ENCODE peak calls at places on chromosomes 16 and 17, in eight cellular contexts. Q, D, G, W, J, U, H and C are unnamed samples.

GRCh38 chr17:45123930-45124796 is 8.2 kb downstream of the PLCD3 start:
- DNase-seq in Q (peak), D (peak), G (no peak), W (no peak), J (no peak), U (peak), H (peak), C (peak)

GRCh38 chr16:642189-643049 is 791 bp downstream of the MCRIP2 start:
- DNase-seq in Q (peak), D (peak), G (no peak), W (peak), J (peak), U (no peak), H (no peak), C (peak)

GRCh38 chr16:12100124-12100647 is 123.7 kb downstream of the SNX29 start:
- DNase-seq in Q (no peak), D (no peak), G (no peak), W (no peak), J (no peak), U (no peak), H (no peak), C (no peak)

GRCh38 chr17:8029121-8029520 is 9.7 kb upstream of the ALOX15B start:
- DNase-seq in Q (no peak), D (peak), G (no peak), W (no peak), J (no peak), U (no peak), H (no peak), C (no peak)

GRCh38 chr17:80460286-80460881 is 16.0 kb downstream of the NPTX1 start:
- DNase-seq in Q (no peak), D (peak), G (no peak), W (no peak), J (no peak), U (no peak), H (no peak), C (no peak)

GRCh38 chr16:23974223-23974622 is 138.4 kb downstream of the PRKCB start:
- DNase-seq in Q (no peak), D (no peak), G (peak), W (no peak), J (no peak), U (no peak), H (no peak), C (no peak)

GRCh38 chr17:49556183-49556943 is 19.3 kb upstream of the NXPH3 start:
- DNase-seq in Q (peak), D (peak), G (peak), W (peak), J (peak), U (no peak), H (peak), C (peak)

GRCh38 chr16:86092586-86093480 is 193.9 kb downstream of the IRF8 start:
- DNase-seq in Q (no peak), D (no peak), G (no peak), W (no peak), J (no peak), U (no peak), H (no peak), C (no peak)

GRCh38 chr17:3890082-3890892 is 2.6 kb downstream of the CAMKK1 start:
- DNase-seq in Q (no peak), D (peak), G (no peak), W (peak), J (no peak), U (peak), H (peak), C (peak)

GRCh38 chr16:593807-594206 is 3.9 kb downstream of the RAB40C start:
- DNase-seq in Q (no peak), D (no peak), G (no peak), W (no peak), J (no peak), U (no peak), H (no peak), C (no peak)

GRCh38 chr17:80021600-80021999 is 14.1 kb downstream of the TBC1D16 start:
- DNase-seq in Q (no peak), D (no peak), G (no peak), W (no peak), J (no peak), U (no peak), H (no peak), C (no peak)

GRCh38 chr17:76467366-76467765 is at the start of gene AANAT:
- DNase-seq in Q (no peak), D (no peak), G (no peak), W (no peak), J (no peak), U (no peak), H (no peak), C (peak)

GRCh38 chr17:44119062-44119461 is 4.4 kb downstream of the HDAC5 start:
- DNase-seq in Q (no peak), D (no peak), G (no peak), W (no peak), J (no peak), U (no peak), H (no peak), C (no peak)

GRCh38 chr17:2274414-2274813 is 29.2 kb downstream of the SMG6 start:
- DNase-seq in Q (no peak), D (no peak), G (no peak), W (no peak), J (no peak), U (no peak), H (no peak), C (no peak)

GRCh38 chr16:82382521-82382920 is 212.5 kb upstream of the MPHOSPH6 start:
- DNase-seq in Q (no peak), D (no peak), G (no peak), W (no peak), J (no peak), U (no peak), H (no peak), C (no peak)

GRCh38 chr16:82504811-82505210 is 122.0 kb upstream of the CDH13 start:
- DNase-seq in Q (no peak), D (no peak), G (no peak), W (no peak), J (no peak), U (no peak), H (no peak), C (no peak)

GRCh38 chr16:57640612-57641011 is 12.2 kb downstream of the ADGRG1 start:
- DNase-seq in Q (no peak), D (no peak), G (no peak), W (no peak), J (no peak), U (no peak), H (no peak), C (no peak)

GRCh38 chr16:89598199-89598598 is 15.2 kb upstream of the DPEP1 start:
- DNase-seq in Q (no peak), D (peak), G (peak), W (no peak), J (no peak), U (no peak), H (no peak), C (no peak)

GRCh38 chr17:40443196-40443987 is at the start of gene IGFBP4:
- DNase-seq in Q (peak), D (peak), G (peak), W (peak), J (peak), U (peak), H (peak), C (peak)

GRCh38 chr16:49461517-49461951 is 87.9 kb downstream of the C16orf78 start:
- DNase-seq in Q (no peak), D (no peak), G (no peak), W (no peak), J (no peak), U (no peak), H (no peak), C (no peak)

GRCh38 chr17:17341452-17341851 is 38.3 kb downstream of the NT5M start:
- DNase-seq in Q (no peak), D (no peak), G (no peak), W (no peak), J (no peak), U (no peak), H (no peak), C (peak)

GRCh38 chr17:76446449-76447231 is 6.3 kb downstream of the UBE2O start:
- DNase-seq in Q (no peak), D (peak), G (no peak), W (no peak), J (no peak), U (no peak), H (peak), C (no peak)

GRCh38 chr17:9266031-9266680 is 244.8 kb downstream of the NTN1 start:
- DNase-seq in Q (no peak), D (no peak), G (no peak), W (no peak), J (no peak), U (no peak), H (no peak), C (no peak)

GRCh38 chr17:1896243-1897163 is 66.7 kb downstream of the RPA1 start:
- DNase-seq in Q (no peak), D (no peak), G (no peak), W (no peak), J (no peak), U (no peak), H (no peak), C (no peak)

GRCh38 chr16:55703003-55704001 is 47.5 kb downstream of the SLC6A2 start:
- DNase-seq in Q (no peak), D (peak), G (peak), W (peak), J (no peak), U (peak), H (peak), C (no peak)

GRCh38 chr17:44792276-44792675 is 33.5 kb downstream of the ADAM11 start:
- DNase-seq in Q (no peak), D (no peak), G (no peak), W (no peak), J (no peak), U (no peak), H (no peak), C (no peak)

GRCh38 chr17:80856863-80857488 is 134.7 kb upstream of the CHMP6 start:
- DNase-seq in Q (no peak), D (no peak), G (no peak), W (no peak), J (no peak), U (no peak), H (no peak), C (no peak)

GRCh38 chr17:82213251-82214011 is 789 bp upstream of the CCDC57 start:
- DNase-seq in Q (no peak), D (peak), G (peak), W (peak), J (peak), U (no peak), H (peak), C (no peak)

GRCh38 chr17:82647593-82648164 is 565 bp downstream of the WDR45B start:
- DNase-seq in Q (no peak), D (peak), G (peak), W (no peak), J (peak), U (no peak), H (peak), C (peak)

GRCh38 chr16:85350973-85351372 is 238.7 kb upstream of the CIBAR2 start:
- DNase-seq in Q (no peak), D (peak), G (no peak), W (peak), J (no peak), U (peak), H (peak), C (peak)

GRCh38 chr17:77217136-77217535 is 76.4 kb downstream of the SEC14L1 start:
- DNase-seq in Q (no peak), D (no peak), G (no peak), W (no peak), J (no peak), U (no peak), H (no peak), C (no peak)

GRCh38 chr17:8724451-8724850 is 20.2 kb downstream of the CCDC42 start:
- DNase-seq in Q (no peak), D (no peak), G (no peak), W (no peak), J (no peak), U (no peak), H (no peak), C (no peak)

GRCh38 chr16:86307518-86307903 is 202.8 kb upstream of the FOXF1 start:
- DNase-seq in Q (no peak), D (no peak), G (no peak), W (no peak), J (no peak), U (no peak), H (no peak), C (no peak)

GRCh38 chr16:75392911-75393310 is 40.4 kb downstream of the CFDP1 start:
- DNase-seq in Q (no peak), D (no peak), G (no peak), W (no peak), J (no peak), U (no peak), H (no peak), C (no peak)

GRCh38 chr16:73047536-73048291 is at the start of gene ZFHX3:
- DNase-seq in Q (peak), D (peak), G (no peak), W (no peak), J (peak), U (peak), H (no peak), C (peak)